ENCODE peak calls at places on chromosomes 2 and 18, in nine cellular contexts. W is HCT116, Z is heart right ventricle, L is A549, T is mammary epithelial cell, Y is gastrocnemius medialis, O is PC-9, H is transverse colon, V is brain microvascular endothelial cell. N is an unnamed sample.

GRCh38 chr2:206875701-206876100 is 63.6 kb upstream of the CPO start:
- DNase-seq in W (no peak), Z (no peak), L (no peak), T (no peak), Y (no peak), O (peak), H (no peak), V (no peak), N (no peak)

GRCh38 chr2:1653137-1653789 is 91.1 kb downstream of the PXDN start:
- DNase-seq in W (no peak), Z (peak), L (no peak), T (peak), Y (peak), O (no peak), H (peak), V (peak), N (peak)

GRCh38 chr2:57906152-57906732 is 140.4 kb upstream of the VRK2 start:
- DNase-seq in W (no peak), Z (no peak), L (peak), T (peak), Y (no peak), O (peak), H (no peak), V (peak), N (peak)

GRCh38 chr2:111050701-111051376 is 69.9 kb upstream of the BCL2L11 start:
- DNase-seq in W (no peak), Z (no peak), L (no peak), T (no peak), Y (no peak), O (no peak), H (no peak), V (no peak), N (no peak)

GRCh38 chr2:166238176-166238575 is 110.4 kb upstream of the SCN1A start:
- DNase-seq in W (no peak), Z (no peak), L (no peak), T (no peak), Y (no peak), O (no peak), H (no peak), V (no peak), N (no peak)

GRCh38 chr2:177429688-177430325 is 37.2 kb downstream of the AGPS start:
- DNase-seq in W (no peak), Z (no peak), L (no peak), T (peak), Y (no peak), O (no peak), H (no peak), V (peak), N (no peak)

GRCh38 chr2:144452169-144453038 is 67.5 kb downstream of the ZEB2 start:
- DNase-seq in W (no peak), Z (no peak), L (peak), T (no peak), Y (no peak), O (no peak), H (no peak), V (peak), N (no peak)

GRCh38 chr2:219274392-219274921 is 4.7 kb upstream of the DNAJB2 start:
- DNase-seq in W (peak), Z (no peak), L (peak), T (peak), Y (peak), O (peak), H (no peak), V (peak), N (peak)

GRCh38 chr2:24046599-24046929 is 627 bp downstream of the WDCP start:
- DNase-seq in W (no peak), Z (no peak), L (no peak), T (no peak), Y (no peak), O (no peak), H (no peak), V (no peak), N (no peak)

GRCh38 chr2:2848621-2849443 is 517.8 kb upstream of the MYT1L start:
- DNase-seq in W (no peak), Z (no peak), L (no peak), T (no peak), Y (no peak), O (no peak), H (no peak), V (no peak), N (no peak)

GRCh38 chr2:186503827-186504606 is 18.0 kb downstream of the ZC3H15 start:
- DNase-seq in W (no peak), Z (no peak), L (peak), T (peak), Y (no peak), O (no peak), H (no peak), V (no peak), N (peak)

GRCh38 chr2:2619995-2620394 is 288.9 kb upstream of the MYT1L start:
- DNase-seq in W (no peak), Z (no peak), L (no peak), T (no peak), Y (no peak), O (no peak), H (no peak), V (no peak), N (no peak)

DNA sequence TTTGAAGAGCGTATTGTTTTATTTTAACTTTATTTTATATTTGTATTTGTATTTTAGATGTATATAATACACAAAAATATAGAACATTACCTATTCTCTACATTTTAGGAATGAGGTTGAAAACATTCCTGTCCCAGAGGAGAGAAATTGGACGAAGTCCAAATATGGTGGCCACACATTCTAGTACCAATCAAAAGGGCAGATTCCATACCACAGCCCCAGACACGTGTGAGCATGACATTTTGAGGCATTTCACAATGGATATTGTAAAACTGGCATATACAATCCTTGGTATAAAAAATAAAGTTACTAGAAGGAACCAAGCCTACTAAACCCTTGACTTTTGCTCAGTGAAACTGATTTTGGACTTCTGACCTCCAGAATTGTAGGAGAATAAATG is 50.6 kb downstream of the C2orf76 start:
- DNase-seq in W (no peak), Z (no peak), L (no peak), T (no peak), Y (no peak), O (peak), H (no peak), V (no peak), N (no peak)
- H3K27ac ChIP-seq in W (no peak), Z (no peak), L (no peak), T (no peak), Y (peak), O (peak), H (peak), V (no peak), N (no peak)

GRCh38 chr2:98088261-98088660 is 1.3 kb downstream of the VWA3B start:
- DNase-seq in W (no peak), Z (no peak), L (no peak), T (no peak), Y (no peak), O (no peak), H (peak), V (no peak), N (no peak)
- TF ChIP-seq CTCF in W (no peak), Z (no peak), L (no peak), T (no peak), Y (no peak), O (no peak), H (no peak), V (no peak), N (no peak)

GRCh38 chr18:13627639-13628038 is 98.7 kb downstream of the FAM210A start:
- DNase-seq in W (no peak), Z (no peak), L (no peak), T (no peak), Y (no peak), O (no peak), H (no peak), V (no peak), N (no peak)

GRCh38 chr18:13630869-13631268 is 95.5 kb downstream of the FAM210A start:
- DNase-seq in W (no peak), Z (no peak), L (no peak), T (no peak), Y (no peak), O (no peak), H (no peak), V (no peak), N (no peak)

GRCh38 chr18:13628211-13628610 is 98.1 kb downstream of the FAM210A start:
- DNase-seq in W (no peak), Z (no peak), L (no peak), T (no peak), Y (no peak), O (no peak), H (no peak), V (no peak), N (no peak)

GRCh38 chr18:13626544-13626908 is 99.8 kb downstream of the FAM210A start:
- DNase-seq in W (no peak), Z (no peak), L (no peak), T (no peak), Y (no peak), O (no peak), H (no peak), V (no peak), N (no peak)

GRCh38 chr18:13629841-13630747 is 96.3 kb downstream of the FAM210A start:
- DNase-seq in W (peak), Z (no peak), L (peak), T (peak), Y (no peak), O (peak), H (peak), V (peak), N (peak)
- H3K27ac ChIP-seq in W (no peak), Z (peak), L (peak), T (no peak), Y (no peak), O (no peak), H (peak), V (no peak), N (no peak)

GRCh38 chr2:70645733-70646420 is 92.3 kb upstream of the TGFA start:
- DNase-seq in W (no peak), Z (no peak), L (peak), T (no peak), Y (no peak), O (no peak), H (no peak), V (peak), N (peak)
- TF ChIP-seq CTCF in W (peak), Z (no peak), L (peak), T (no peak), Y (no peak), O (peak), H (peak), V (peak), N (no peak)

DNA sequence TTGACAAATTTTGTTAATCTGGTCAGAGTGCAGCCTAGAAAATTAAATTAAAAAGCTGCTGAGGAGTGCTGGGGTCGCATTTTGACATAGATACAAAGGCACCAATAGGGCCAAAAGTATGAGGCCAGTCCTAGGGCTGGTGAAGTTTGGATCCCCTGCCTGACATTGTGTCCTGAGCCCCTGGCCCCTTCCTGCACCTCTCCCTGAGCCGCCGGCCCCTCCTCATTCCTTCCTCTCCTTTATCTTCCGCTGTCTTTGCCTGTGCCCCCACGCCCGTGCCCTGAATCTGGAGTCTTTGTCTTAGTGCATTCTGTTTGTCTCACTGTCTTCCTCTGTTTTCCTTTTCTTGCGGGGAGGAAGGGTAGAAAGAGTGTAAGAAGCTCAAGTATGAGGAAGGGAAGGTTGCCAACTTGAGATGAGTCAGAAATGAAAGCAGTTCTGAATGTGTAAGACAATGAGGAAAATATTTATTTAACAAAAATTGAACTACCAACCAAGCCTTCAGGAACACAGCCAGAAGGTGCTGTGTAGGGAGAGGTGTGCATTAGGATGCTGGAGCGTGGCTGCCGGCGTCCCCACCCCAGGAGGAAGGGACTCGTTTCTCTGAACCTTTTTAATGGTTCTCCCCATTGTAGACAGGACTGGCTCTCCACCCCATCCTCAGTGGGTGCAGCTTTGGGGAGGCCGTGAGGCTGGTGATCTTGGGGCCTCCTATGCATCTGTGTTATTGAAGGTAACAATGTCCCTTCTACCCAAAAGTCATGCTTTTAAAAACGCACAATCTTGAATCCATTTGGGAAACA is 133.1 kb downstream of the NEDD4L start:
- DNase-seq in W (no peak), Z (no peak), L (peak), T (peak), Y (no peak), O (peak), H (no peak), V (peak), N (peak)
- H3K27ac ChIP-seq in W (peak), Z (no peak), L (peak), T (no peak), Y (no peak), O (peak), H (no peak), V (peak), N (peak)

GRCh38 chr2:181738074-181738473 is 57.8 kb upstream of the NEUROD1 start:
- DNase-seq in W (no peak), Z (no peak), L (peak), T (no peak), Y (no peak), O (no peak), H (no peak), V (peak), N (no peak)
- TF ChIP-seq CTCF in W (peak), Z (no peak), L (peak), T (peak), Y (no peak), O (peak), H (no peak), V (peak), N (no peak)

DNA sequence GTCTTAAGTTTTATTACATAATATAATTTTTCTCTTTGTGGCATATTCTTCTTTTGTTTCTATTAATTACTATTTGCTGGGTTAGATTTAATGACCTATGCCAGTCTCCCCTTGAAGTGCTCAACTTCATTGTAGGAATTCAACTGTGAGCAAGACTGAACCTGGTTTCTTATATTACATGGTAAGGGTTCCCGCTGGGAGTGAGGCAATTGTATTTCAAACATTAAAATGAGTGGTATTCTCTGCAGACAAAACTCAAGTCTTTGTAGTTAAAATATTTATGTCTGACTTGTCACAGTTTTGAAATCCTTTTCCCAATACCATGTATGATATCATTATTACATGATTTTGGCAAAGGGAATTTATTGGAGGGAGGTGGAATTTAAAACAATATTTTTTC is 278.7 kb downstream of the GULP1 start:
- DNase-seq in W (no peak), Z (no peak), L (no peak), T (no peak), Y (no peak), O (no peak), H (no peak), V (no peak), N (no peak)
- H3K27ac ChIP-seq in W (no peak), Z (no peak), L (no peak), T (no peak), Y (no peak), O (no peak), H (no peak), V (no peak), N (no peak)

GRCh38 chr2:112583497-112584133 is 794 bp upstream of the CHCHD5 start:
- DNase-seq in W (peak), Z (no peak), L (peak), T (no peak), Y (no peak), O (no peak), H (no peak), V (no peak), N (no peak)
- TF ChIP-seq CTCF in W (peak), Z (no peak), L (no peak), T (no peak), Y (no peak), O (peak), H (no peak), V (no peak), N (no peak)

DNA sequence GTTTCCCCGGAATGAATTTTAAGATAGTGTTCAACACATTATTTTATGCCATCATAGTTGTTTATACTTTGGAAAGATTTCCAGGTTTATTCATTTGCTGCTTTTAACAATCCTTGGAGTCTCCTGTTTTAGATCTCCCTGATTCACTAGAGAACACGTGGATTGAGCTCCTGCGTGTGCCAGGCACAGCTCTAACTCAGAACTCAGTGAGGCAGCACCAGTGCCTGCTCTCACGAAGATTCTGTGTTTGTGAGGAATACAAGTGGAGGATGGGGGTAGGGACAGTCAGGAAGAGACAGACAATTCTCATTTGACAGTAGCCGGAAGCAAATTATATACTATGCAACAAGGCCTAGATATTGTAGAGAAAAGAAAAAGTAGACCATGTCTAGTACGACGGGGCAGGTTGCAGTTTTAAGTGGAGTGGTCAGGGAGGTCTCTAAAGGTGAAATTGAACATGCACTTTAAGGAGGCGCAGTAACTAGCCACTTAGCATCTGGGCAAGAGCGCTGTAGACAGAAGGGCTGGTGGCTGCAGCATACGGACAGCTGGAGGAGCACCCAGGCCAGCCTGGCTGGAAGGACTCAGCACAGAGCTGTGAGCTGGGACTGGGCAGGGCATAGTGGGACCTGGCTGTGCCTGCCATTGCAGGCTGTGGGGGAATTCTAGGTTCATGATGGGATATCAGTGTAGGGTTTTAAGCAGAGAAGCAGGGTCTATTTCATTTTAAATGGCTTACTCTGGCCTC is 24.3 kb downstream of the RNF144A start:
- DNase-seq in W (no peak), Z (no peak), L (no peak), T (no peak), Y (no peak), O (no peak), H (no peak), V (no peak), N (no peak)
- H3K27ac ChIP-seq in W (no peak), Z (no peak), L (no peak), T (no peak), Y (no peak), O (no peak), H (no peak), V (no peak), N (no peak)

DNA sequence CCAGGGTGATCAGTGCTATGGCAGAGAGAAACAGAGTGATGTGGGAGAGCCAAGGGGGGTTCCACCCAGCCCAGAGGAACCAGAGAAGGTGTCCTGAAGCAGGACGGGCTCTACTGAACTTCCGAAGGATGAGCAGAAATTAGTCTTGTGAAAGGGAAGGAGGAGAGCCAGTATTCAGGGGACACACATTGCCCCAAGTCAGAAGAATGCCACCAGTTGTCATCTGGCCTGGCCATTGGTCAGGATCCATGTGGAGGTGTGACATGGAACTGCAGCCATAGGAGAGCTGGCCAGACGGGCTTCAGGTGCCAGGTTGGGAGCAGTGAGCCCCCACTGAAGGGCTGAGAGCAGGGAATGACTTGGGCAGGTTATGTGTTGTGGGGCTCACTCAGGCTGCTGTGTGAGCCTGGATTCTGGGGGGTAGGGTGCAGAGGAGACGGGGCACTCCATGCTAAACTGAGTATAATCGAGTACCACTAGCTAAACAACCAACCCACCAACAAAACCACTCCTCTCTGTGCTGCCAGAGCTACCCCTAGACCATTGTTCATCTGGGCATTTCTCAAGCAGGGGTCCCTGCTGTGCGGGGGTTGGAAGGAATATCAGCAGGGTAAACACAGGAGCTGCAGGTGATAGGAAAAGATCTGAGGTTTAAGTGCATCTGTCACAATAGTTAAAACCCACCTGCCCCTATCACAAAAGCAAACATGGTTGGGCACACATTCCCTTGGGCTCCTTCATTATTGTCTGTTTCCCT is 25.3 kb downstream of the MARCO start:
- DNase-seq in W (no peak), Z (no peak), L (no peak), T (no peak), Y (no peak), O (no peak), H (no peak), V (no peak), N (no peak)
- TF ChIP-seq CTCF in W (no peak), Z (no peak), L (no peak), T (no peak), Y (no peak), O (no peak), H (no peak), V (no peak), N (no peak)